ENCODE peak calls at places on chromosomes 6 and 20, in seven cellular contexts. Y, D, K, S, H, Z and M are unnamed samples.

GRCh38 chr6:3403244-3404154 is 53.4 kb downstream of the SLC22A23 start:
- DNase-seq in Y (no peak), D (no peak), K (peak), S (no peak), H (peak), Z (no peak), M (no peak)

GRCh38 chr6:121531658-121532167 is 96.3 kb downstream of the GJA1 start:
- DNase-seq in Y (no peak), D (no peak), K (no peak), S (no peak), H (no peak), Z (no peak), M (no peak)

GRCh38 chr6:44377971-44378370 is 9.5 kb upstream of the CDC5L start:
- DNase-seq in Y (no peak), D (no peak), K (no peak), S (no peak), H (no peak), Z (no peak), M (no peak)

GRCh38 chr6:133964052-133964451 is 11.0 kb downstream of the TBPL1 start:
- DNase-seq in Y (no peak), D (no peak), K (no peak), S (no peak), H (no peak), Z (no peak), M (no peak)

GRCh38 chr20:37907677-37908397 is 4.9 kb downstream of the VSTM2L start:
- DNase-seq in Y (no peak), D (no peak), K (peak), S (peak), H (no peak), Z (no peak), M (no peak)

GRCh38 chr6:106439459-106439858 is 78.9 kb downstream of the CRYBG1 start:
- DNase-seq in Y (no peak), D (no peak), K (no peak), S (no peak), H (no peak), Z (no peak), M (no peak)

GRCh38 chr6:12555781-12556180 is 160.8 kb upstream of the PHACTR1 start:
- DNase-seq in Y (no peak), D (no peak), K (no peak), S (no peak), H (no peak), Z (no peak), M (no peak)

GRCh38 chr20:37308098-37309050 is 18.9 kb downstream of the MANBAL start:
- DNase-seq in Y (no peak), D (peak), K (peak), S (no peak), H (no peak), Z (no peak), M (no peak)

GRCh38 chr20:63022501-63022900 is 15.7 kb upstream of the BHLHE23 start:
- DNase-seq in Y (no peak), D (no peak), K (no peak), S (no peak), H (no peak), Z (no peak), M (no peak)

GRCh38 chr20:35743693-35744491 is 1.8 kb upstream of the RBM39 start:
- DNase-seq in Y (no peak), D (peak), K (peak), S (no peak), H (no peak), Z (no peak), M (peak)

GRCh38 chr20:4021905-4022304 is 6.5 kb upstream of the RNF24 start:
- DNase-seq in Y (no peak), D (no peak), K (no peak), S (no peak), H (no peak), Z (no peak), M (no peak)

GRCh38 chr6:27091661-27092315 is 155.7 kb upstream of the PRSS16 start:
- DNase-seq in Y (peak), D (peak), K (no peak), S (peak), H (no peak), Z (no peak), M (peak)

GRCh38 chr6:82410151-82410621 is 46.6 kb downstream of the TPBG start:
- DNase-seq in Y (no peak), D (no peak), K (no peak), S (no peak), H (no peak), Z (no peak), M (no peak)

GRCh38 chr6:128725271-128726233 is 157.4 kb upstream of the LAMA2 start:
- DNase-seq in Y (peak), D (no peak), K (no peak), S (peak), H (peak), Z (no peak), M (no peak)

GRCh38 chr6:100664274-100665040 is 199.7 kb upstream of the SIM1 start:
- DNase-seq in Y (no peak), D (peak), K (no peak), S (no peak), H (no peak), Z (no peak), M (no peak)

GRCh38 chr20:22567944-22568871 is 16.2 kb downstream of the FOXA2 start:
- DNase-seq in Y (no peak), D (no peak), K (no peak), S (no peak), H (no peak), Z (no peak), M (no peak)

GRCh38 chr6:95143408-95144180 is 433.7 kb upstream of the MANEA start:
- DNase-seq in Y (no peak), D (no peak), K (no peak), S (no peak), H (no peak), Z (no peak), M (no peak)

GRCh38 chr6:94478178-94479140 is 1059.1 kb upstream of the EPHA7 start:
- DNase-seq in Y (no peak), D (no peak), K (no peak), S (no peak), H (no peak), Z (no peak), M (no peak)

GRCh38 chr20:47792021-47792618 is 6.8 kb upstream of the SULF2 start:
- DNase-seq in Y (no peak), D (no peak), K (peak), S (peak), H (peak), Z (no peak), M (no peak)

GRCh38 chr6:168506460-168506859 is 65.5 kb downstream of the SMOC2 start:
- DNase-seq in Y (no peak), D (peak), K (no peak), S (no peak), H (no peak), Z (no peak), M (no peak)

GRCh38 chr6:84218091-84218490 is 9.4 kb downstream of the CEP162 start:
- DNase-seq in Y (no peak), D (no peak), K (no peak), S (no peak), H (no peak), Z (no peak), M (no peak)

GRCh38 chr20:19785886-19786285 is 27.8 kb downstream of the RIN2 start:
- DNase-seq in Y (no peak), D (no peak), K (no peak), S (no peak), H (no peak), Z (no peak), M (no peak)

GRCh38 chr6:145483191-145483996 is 251.9 kb downstream of the EPM2A start:
- DNase-seq in Y (peak), D (no peak), K (no peak), S (no peak), H (no peak), Z (no peak), M (no peak)

GRCh38 chr6:41430875-41431274 is 95.5 kb downstream of the NCR2 start:
- DNase-seq in Y (peak), D (no peak), K (no peak), S (peak), H (no peak), Z (no peak), M (no peak)

GRCh38 chr6:84674395-84674794 is 90.0 kb downstream of the TBX18 start:
- DNase-seq in Y (no peak), D (no peak), K (no peak), S (no peak), H (no peak), Z (no peak), M (no peak)

GRCh38 chr20:19975436-19975799 is 41.7 kb upstream of the NAA20 start:
- DNase-seq in Y (no peak), D (no peak), K (peak), S (peak), H (no peak), Z (no peak), M (no peak)

GRCh38 chr6:137625808-137626207 is 131.6 kb upstream of the OLIG3 start:
- DNase-seq in Y (no peak), D (no peak), K (no peak), S (no peak), H (no peak), Z (no peak), M (no peak)

GRCh38 chr6:11094411-11094851 is 797 bp downstream of the SMIM13 start:
- DNase-seq in Y (no peak), D (peak), K (peak), S (peak), H (peak), Z (no peak), M (no peak)

GRCh38 chr6:71745525-71745924 is 140.8 kb upstream of the RIMS1 start:
- DNase-seq in Y (no peak), D (peak), K (no peak), S (no peak), H (no peak), Z (no peak), M (no peak)

GRCh38 chr6:36139431-36139830 is 9.1 kb downstream of the MAPK13 start:
- DNase-seq in Y (no peak), D (no peak), K (no peak), S (no peak), H (no peak), Z (no peak), M (no peak)

GRCh38 chr6:108896111-108896661 is 48.0 kb downstream of the ARMC2 start:
- DNase-seq in Y (no peak), D (peak), K (no peak), S (no peak), H (no peak), Z (no peak), M (peak)

GRCh38 chr6:133814235-133814634 is 74.7 kb upstream of the TCF21 start:
- DNase-seq in Y (no peak), D (no peak), K (no peak), S (no peak), H (no peak), Z (no peak), M (no peak)

GRCh38 chr6:104630522-104630921 is 229.2 kb downstream of the HACE1 start:
- DNase-seq in Y (no peak), D (no peak), K (no peak), S (no peak), H (no peak), Z (no peak), M (no peak)

GRCh38 chr6:154515808-154516207 is 5.3 kb upstream of the CNKSR3 start:
- DNase-seq in Y (no peak), D (no peak), K (no peak), S (no peak), H (no peak), Z (no peak), M (no peak)

GRCh38 chr6:7636151-7636550 is 46.2 kb downstream of the SNRNP48 start:
- DNase-seq in Y (no peak), D (no peak), K (no peak), S (no peak), H (no peak), Z (no peak), M (no peak)

GRCh38 chr6:34656378-34657036 is 40.1 kb downstream of the ILRUN start:
- DNase-seq in Y (no peak), D (peak), K (peak), S (no peak), H (no peak), Z (no peak), M (peak)

GRCh38 chr6:6781172-6781876 is 192.8 kb downstream of the LY86 start:
- DNase-seq in Y (peak), D (no peak), K (no peak), S (peak), H (peak), Z (no peak), M (no peak)

GRCh38 chr6:88899569-88900316 is 63.7 kb downstream of the RNGTT start:
- DNase-seq in Y (no peak), D (no peak), K (no peak), S (no peak), H (no peak), Z (no peak), M (no peak)